ENCODE peak calls at places on chromosomes 13 and 19, in five cellular contexts. M is dorsolateral prefrontal cortex, D is colonic mucosa, C is brain microvascular endothelial cell, T is mucosa of descending colon. A is an unnamed sample.
A peak's percentile ranks its signal among the peaks of the same experiment; 100 is the strongest.

GRCh38 chr19:53977429-53977990 is 13.9 kb upstream of the CACNG6 start:
- DNase-seq in M (peak; percentile 90), D (peak; percentile 81), C (peak; percentile 85), T (peak; percentile 54), A (peak; percentile 59)

GRCh38 chr19:15928321-15928720 is 6.0 kb downstream of the CYP4F11 start:
- DNase-seq in M (no peak), D (no peak), C (no peak), T (no peak), A (no peak)

GRCh38 chr13:113596321-113597200 is 12.0 kb downstream of the TFDP1 start:
- DNase-seq in M (peak; percentile 21), D (no peak), C (no peak), T (no peak), A (no peak)

GRCh38 chr13:76884167-76884566 is 2.0 kb downstream of the KCTD12 start:
- DNase-seq in M (no peak), D (peak; percentile 64), C (peak; percentile 29), T (peak; percentile 63), A (no peak)

GRCh38 chr13:45718063-45718462 is 15.9 kb downstream of the CBY2 start:
- DNase-seq in M (no peak), D (no peak), C (peak; percentile 1), T (no peak), A (no peak)

GRCh38 chr13:97295279-97296182 is 73.4 kb downstream of the MBNL2 start:
- DNase-seq in M (no peak), D (no peak), C (peak; percentile 36), T (no peak), A (no peak)

GRCh38 chr19:3398114-3398899 is 31.9 kb downstream of the NFIC start:
- DNase-seq in M (peak; percentile 90), D (peak; percentile 62), C (no peak), T (peak; percentile 72), A (no peak)

GRCh38 chr19:43634877-43635560 is 4.6 kb downstream of the CADM4 start:
- DNase-seq in M (peak; percentile 67), D (no peak), C (peak; percentile 3), T (no peak), A (no peak)

GRCh38 chr19:5893907-5894703 is 9.5 kb downstream of the NDUFA11 start:
- DNase-seq in M (no peak), D (no peak), C (no peak), T (no peak), A (no peak)

GRCh38 chr19:43526884-43527859 is at the start of gene ETHE1:
- DNase-seq in M (peak; percentile 74), D (peak; percentile 94), C (peak; percentile 31), T (peak; percentile 94), A (no peak)

GRCh38 chr13:110580800-110581199 is 19.3 kb upstream of the RAB20 start:
- DNase-seq in M (no peak), D (no peak), C (no peak), T (no peak), A (no peak)

GRCh38 chr19:3389876-3390361 is 23.5 kb downstream of the NFIC start:
- DNase-seq in M (no peak), D (peak; percentile 33), C (no peak), T (no peak), A (no peak)

GRCh38 chr13:97387487-97388353 is 46.2 kb upstream of the RAP2A start:
- DNase-seq in M (no peak), D (no peak), C (no peak), T (no peak), A (no peak)

GRCh38 chr19:12769689-12770088 is 5.7 kb downstream of the HOOK2 start:
- DNase-seq in M (no peak), D (peak; percentile 59), C (no peak), T (peak; percentile 78), A (no peak)

GRCh38 chr13:26482451-26483197 is 74.9 kb upstream of the WASF3 start:
- DNase-seq in M (peak; percentile 39), D (peak; percentile 82), C (peak; percentile 78), T (no peak), A (no peak)

DNA sequence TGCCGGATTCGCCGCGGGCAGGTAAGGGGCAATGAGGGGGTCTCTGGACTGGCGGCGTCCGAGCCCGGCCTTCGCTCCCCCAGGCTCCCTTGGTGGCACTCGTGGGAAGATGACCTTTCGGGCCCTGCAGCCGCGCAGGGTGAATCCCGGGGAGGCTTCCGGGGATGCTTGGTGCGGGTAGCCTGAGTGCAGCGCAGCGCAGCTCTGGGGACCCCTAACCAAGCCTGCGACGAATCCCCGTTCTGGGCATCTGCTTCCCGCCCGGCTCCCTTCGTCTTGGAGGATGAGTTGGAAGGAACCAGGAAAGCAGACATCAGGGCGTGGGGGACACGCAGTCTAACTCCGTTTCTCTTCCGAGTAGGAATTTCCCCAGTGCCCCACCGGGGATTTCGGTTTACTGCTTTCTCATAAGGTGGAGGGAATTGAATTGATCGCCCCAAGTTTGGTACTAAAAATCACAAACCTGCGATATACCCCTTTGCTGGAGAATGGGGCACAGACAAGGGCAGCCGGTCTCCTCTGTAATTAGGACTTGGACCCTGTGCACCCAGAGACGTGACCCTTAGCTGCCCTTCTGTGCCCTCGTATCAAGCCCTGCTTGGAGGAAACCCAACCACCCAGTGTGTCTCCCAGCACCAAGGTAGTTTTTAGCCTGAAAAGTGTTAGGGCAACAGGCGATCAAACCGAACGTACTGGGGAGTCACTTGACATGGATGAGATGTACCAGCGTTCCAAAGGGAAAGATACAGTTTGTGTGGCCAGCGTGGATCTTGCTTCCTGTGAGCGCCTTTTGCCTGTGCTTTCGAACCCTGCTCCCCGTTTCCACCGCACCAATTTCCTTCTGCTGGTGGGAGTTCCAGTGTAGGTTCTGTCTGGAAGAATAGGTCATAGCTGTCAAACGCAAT is 1.0 kb downstream of the GPC5 start:
- DNase-seq in M (no peak), D (no peak), C (no peak), T (no peak), A (no peak)
- H3K4me3 ChIP-seq in M (peak overlapping the region; percentile 60), D (peak overlapping the region; percentile 51), C (peak overlapping the region; percentile 61), T (no peak overlapping the region), A (peak overlapping the region; percentile 57)

GRCh38 chr19:11356074-11356397 is 804 bp downstream of the PLPPR2 start:
- DNase-seq in M (no peak), D (no peak), C (no peak), T (no peak), A (no peak)
- H3K4me3 ChIP-seq in M (peak overlapping the region; percentile 65), D (peak overlapping the region; percentile 50), C (peak overlapping the region; percentile 64), T (no peak overlapping the region), A (peak overlapping the region; percentile 67)

DNA sequence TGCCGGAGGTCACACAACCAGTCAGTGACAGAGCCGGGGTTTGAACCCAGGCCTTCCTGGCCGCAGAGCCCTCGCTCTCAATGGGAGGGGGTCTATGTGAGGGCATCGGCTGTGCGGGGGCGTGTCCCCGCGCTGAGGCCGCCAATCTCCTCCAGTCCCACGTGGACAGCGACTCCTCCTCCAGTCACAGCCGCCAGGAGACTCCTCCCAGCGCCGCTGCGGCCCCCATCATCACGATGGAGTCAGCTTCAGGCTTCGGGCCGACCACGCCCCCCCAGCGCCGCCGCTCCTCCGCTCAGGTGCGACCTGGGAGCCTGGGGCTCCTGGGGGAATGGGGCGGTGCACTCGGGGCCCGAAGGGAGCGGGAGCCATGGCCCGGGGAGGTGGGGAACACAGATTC is 6.0 kb downstream of the SPRED3 start:
- DNase-seq in M (no peak), D (no peak), C (peak; percentile 25), T (peak; percentile 53), A (no peak)
- H3K4me3 ChIP-seq in M (no peak overlapping the region), D (peak overlapping the region; percentile 3), C (peak overlapping the region; percentile 12), T (no peak overlapping the region), A (no peak overlapping the region)

DNA sequence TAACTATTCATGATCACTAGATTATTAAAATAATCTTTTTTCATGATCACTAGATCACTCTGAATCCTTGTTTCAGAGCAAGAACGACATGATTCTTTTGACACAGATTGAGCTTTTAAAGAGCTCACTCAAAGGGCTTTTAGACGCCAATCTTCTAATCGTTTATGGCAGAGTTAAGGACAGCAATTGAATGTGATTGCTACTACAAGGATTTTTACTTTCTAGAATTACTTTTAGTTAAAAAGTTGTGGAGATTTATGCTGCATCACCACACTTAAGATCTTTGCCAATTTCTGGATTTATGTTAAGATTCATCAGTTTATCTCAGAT is 1.3 kb downstream of the EXOSC8 start:
- DNase-seq in M (no peak), D (no peak), C (no peak), T (no peak), A (no peak)
- H3K4me3 ChIP-seq in M (no peak overlapping the region), D (peak overlapping the region; percentile 84), C (peak overlapping the region; percentile 96), T (no peak overlapping the region), A (peak overlapping the region; percentile 100)

DNA sequence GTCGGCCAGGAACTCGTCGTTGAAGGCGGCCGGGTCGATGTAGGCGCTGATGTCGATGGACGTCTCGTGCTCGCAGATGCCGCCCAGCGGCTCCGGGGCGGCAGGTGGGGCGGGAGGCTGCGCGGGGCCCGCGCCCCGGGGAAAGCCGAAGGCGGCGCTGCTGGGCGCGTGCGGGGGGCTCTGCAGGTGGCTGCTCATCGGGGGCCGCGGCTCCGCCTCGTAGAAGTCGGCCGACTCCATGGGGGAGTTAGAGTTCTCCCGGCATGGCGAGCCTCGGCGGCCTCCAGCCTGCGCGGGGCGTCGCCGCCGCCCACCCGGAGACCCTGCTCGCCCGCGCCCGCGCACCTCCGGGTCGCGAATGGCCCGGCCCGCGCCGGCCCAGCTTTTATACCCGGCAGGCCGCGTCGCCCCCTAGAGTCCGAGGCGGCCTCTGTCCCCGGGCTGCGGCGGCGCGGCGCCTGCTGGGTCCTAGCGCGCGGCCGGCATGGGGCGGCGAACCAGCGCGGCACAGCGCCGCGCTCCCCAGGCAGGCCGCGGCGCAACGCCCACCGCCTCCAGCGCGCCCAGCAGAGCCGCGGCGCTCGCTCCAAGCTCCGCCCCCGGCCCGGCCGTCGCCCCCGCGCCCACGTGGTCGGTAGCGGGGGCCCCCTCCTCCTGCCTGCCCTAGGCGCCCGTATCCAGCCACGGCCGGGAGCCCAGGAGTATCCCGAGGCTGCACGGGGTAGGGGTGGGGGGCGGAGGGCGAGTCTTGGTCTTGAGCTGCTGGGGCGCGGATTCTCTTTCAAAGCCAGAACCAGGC is at the start of gene CEBPA:
- DNase-seq in M (peak; percentile 29), D (peak; percentile 82), C (peak; percentile 35), T (peak; percentile 92), A (no peak)
- H3K4me3 ChIP-seq in M (peak within 1 kb of the TSS; percentile 63), D (peak within 1 kb of the TSS; percentile 87), C (peak within 1 kb of the TSS; percentile 62), T (peak within 1 kb of the TSS; percentile 38), A (peak within 1 kb of the TSS; percentile 67)

DNA sequence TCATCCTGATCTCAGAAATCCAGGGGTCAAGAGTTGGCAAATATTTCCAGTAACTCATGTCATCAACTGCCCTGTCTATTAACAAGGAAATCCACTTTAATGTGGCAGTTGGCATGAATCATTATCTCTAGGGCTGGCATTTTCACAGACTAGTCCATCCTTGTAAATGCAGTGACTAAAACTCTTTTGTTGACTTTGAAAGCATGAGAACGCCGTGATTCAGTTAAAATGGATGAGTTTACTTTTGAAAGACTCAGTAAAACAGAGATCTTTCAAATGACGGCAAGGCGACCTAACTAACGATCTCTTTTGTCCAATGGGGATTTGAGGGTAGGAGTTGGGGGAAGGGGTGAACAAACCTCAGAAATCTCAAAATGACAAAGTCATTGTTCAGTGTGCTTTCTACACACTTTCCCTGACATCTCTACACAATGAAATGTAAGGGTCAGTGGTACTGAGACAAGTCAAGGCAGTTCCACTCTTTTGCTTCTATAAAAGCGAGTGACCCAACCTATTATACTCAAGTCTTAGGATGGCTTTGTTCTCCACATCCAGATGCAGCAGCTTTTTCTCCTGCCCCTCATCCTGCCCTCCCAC is 200.6 kb downstream of the ABCC4 start:
- DNase-seq in M (no peak), D (no peak), C (peak; percentile 66), T (no peak), A (peak; percentile 77)
- H3K4me3 ChIP-seq in M (no peak overlapping the region), D (no peak overlapping the region), C (no peak overlapping the region), T (no peak overlapping the region), A (no peak overlapping the region)

GRCh38 chr13:42722883-42723539 is 58.4 kb upstream of the FAM216B start:
- DNase-seq in M (no peak), D (no peak), C (no peak), T (no peak), A (no peak)

GRCh38 chr13:42720858-42721219 is 60.5 kb upstream of the FAM216B start:
- DNase-seq in M (no peak), D (no peak), C (no peak), T (no peak), A (no peak)

GRCh38 chr13:42715909-42716308 is 65.5 kb upstream of the FAM216B start:
- DNase-seq in M (no peak), D (no peak), C (no peak), T (no peak), A (no peak)

GRCh38 chr13:42720116-42720857 is 61.1 kb upstream of the FAM216B start:
- DNase-seq in M (no peak), D (peak; percentile 19), C (peak; percentile 98), T (no peak), A (peak; percentile 99)
- H3K4me3 ChIP-seq in M (no peak overlapping the region), D (no peak overlapping the region), C (no peak overlapping the region), T (no peak overlapping the region), A (no peak overlapping the region)